ENCODE peak calls at places on chromosomes 16 and 17, in six cellular contexts. S is esophagus squamous epithelium, V is G401, Q is omental fat pad, K is small intestine, R is hepatocyte. Z is an unnamed sample.

GRCh38 chr17:10073026-10073425 is 125.4 kb downstream of the GAS7 start:
- DNase-seq in S (no peak), V (no peak), Q (no peak), K (no peak), R (no peak), Z (no peak)

GRCh38 chr16:84749815-84750214 is 50.0 kb downstream of the USP10 start:
- DNase-seq in S (no peak), V (no peak), Q (no peak), K (no peak), R (no peak), Z (no peak)

GRCh38 chr16:68923116-68923515 is 79.8 kb downstream of the TANGO6 start:
- DNase-seq in S (no peak), V (no peak), Q (no peak), K (no peak), R (no peak), Z (no peak)

GRCh38 chr16:85490407-85490806 is 122.7 kb upstream of the GSE1 start:
- DNase-seq in S (no peak), V (no peak), Q (no peak), K (no peak), R (no peak), Z (no peak)

GRCh38 chr16:77564791-77565390 is 130.1 kb upstream of the ADAMTS18 start:
- DNase-seq in S (no peak), V (no peak), Q (no peak), K (no peak), R (no peak), Z (no peak)

GRCh38 chr16:80666378-80667257 is 125.8 kb downstream of the DYNLRB2 start:
- DNase-seq in S (no peak), V (peak; percentile 88), Q (no peak), K (no peak), R (no peak), Z (peak; percentile 55)

GRCh38 chr17:21174719-21175118 is 39.2 kb downstream of the TMEM11 start:
- DNase-seq in S (no peak), V (no peak), Q (no peak), K (no peak), R (no peak), Z (no peak)

GRCh38 chr16:17396762-17397498 is 73.8 kb downstream of the XYLT1 start:
- DNase-seq in S (no peak), V (no peak), Q (no peak), K (peak; percentile 95), R (peak; percentile 79), Z (no peak)

GRCh38 chr17:57672971-57673370 is 72.1 kb downstream of the CCDC182 start:
- DNase-seq in S (no peak), V (no peak), Q (no peak), K (no peak), R (no peak), Z (no peak)

GRCh38 chr17:16463341-16464000 is 28.5 kb downstream of the LRRC75A start:
- DNase-seq in S (no peak), V (peak; percentile 91), Q (no peak), K (peak; percentile 93), R (peak; percentile 73), Z (peak; percentile 81)

GRCh38 chr17:58328195-58329034 is at the start of gene TSPOAP1:
- DNase-seq in S (no peak), V (peak; percentile 87), Q (no peak), K (no peak), R (no peak), Z (peak; percentile 89)

GRCh38 chr17:82923366-82924113 is 83.7 kb upstream of the ZNF750 start:
- DNase-seq in S (no peak), V (no peak), Q (no peak), K (no peak), R (no peak), Z (no peak)

GRCh38 chr17:63550816-63551639 is 751 bp downstream of the DCAF7 start:
- DNase-seq in S (no peak), V (peak; percentile 27), Q (no peak), K (peak; percentile 35), R (peak; percentile 59), Z (no peak)

Z was measured in cerebellum.